ENCODE peak calls at places on chromosomes 7 and 10, in nine cellular contexts. One of them, this sample, is unnamed.

GRCh38 chr10:69097729-69098128 is 9.8 kb downstream of the SRGN start:
- DNase-seq in fibroblast of lung: no peak
- DNase-seq in ascending aorta: no peak
- DNase-seq in fibroblast of mammary gland: peak
- DNase-seq in AG09309: no peak
- DNase-seq in fibroblast of pulmonary artery: peak
- DNase-seq in OCI-LY7: no peak
- DNase-seq in nephron progenitor cell: no peak
- DNase-seq in HCT116: no peak
- DNase-seq in this sample: no peak

GRCh38 chr7:134640842-134641715 is 5.6 kb upstream of the BPGM start:
- DNase-seq in AG09309: no peak
- DNase-seq in fibroblast of lung: no peak
- DNase-seq in fibroblast of mammary gland: no peak
- DNase-seq in OCI-LY7: no peak
- DNase-seq in fibroblast of pulmonary artery: no peak
- DNase-seq in HCT116: no peak
- DNase-seq in nephron progenitor cell: no peak
- DNase-seq in ascending aorta: no peak
- DNase-seq in this sample: peak

GRCh38 chr7:51075681-51076580 is 240.7 kb downstream of the COBL start:
- DNase-seq in fibroblast of lung: no peak
- DNase-seq in AG09309: no peak
- DNase-seq in nephron progenitor cell: no peak
- DNase-seq in OCI-LY7: no peak
- DNase-seq in HCT116: no peak
- DNase-seq in fibroblast of mammary gland: no peak
- DNase-seq in ascending aorta: no peak
- DNase-seq in fibroblast of pulmonary artery: no peak
- DNase-seq in this sample: no peak

GRCh38 chr10:119115921-119116320 is 12.0 kb downstream of the DENND10 start:
- DNase-seq in ascending aorta: no peak
- DNase-seq in AG09309: no peak
- DNase-seq in fibroblast of mammary gland: peak
- DNase-seq in nephron progenitor cell: no peak
- DNase-seq in fibroblast of pulmonary artery: peak
- DNase-seq in OCI-LY7: no peak
- DNase-seq in fibroblast of lung: no peak
- DNase-seq in HCT116: no peak
- DNase-seq in this sample: no peak

GRCh38 chr7:84701524-84702306 is 485.1 kb downstream of the SEMA3D start:
- DNase-seq in ascending aorta: peak
- DNase-seq in nephron progenitor cell: peak
- DNase-seq in fibroblast of pulmonary artery: peak
- DNase-seq in AG09309: peak
- DNase-seq in fibroblast of lung: peak
- DNase-seq in HCT116: peak
- DNase-seq in fibroblast of mammary gland: peak
- DNase-seq in OCI-LY7: no peak
- DNase-seq in this sample: peak

GRCh38 chr10:1057106-1057657 is 997 bp downstream of the WDR37 start:
- DNase-seq in HCT116: no peak
- DNase-seq in fibroblast of mammary gland: no peak
- DNase-seq in OCI-LY7: peak
- DNase-seq in ascending aorta: no peak
- DNase-seq in nephron progenitor cell: peak
- DNase-seq in fibroblast of pulmonary artery: peak
- DNase-seq in fibroblast of lung: no peak
- DNase-seq in AG09309: no peak
- DNase-seq in this sample: peak

GRCh38 chr7:21579341-21580072 is 36.7 kb downstream of the DNAH11 start:
- DNase-seq in HCT116: no peak
- DNase-seq in AG09309: no peak
- DNase-seq in fibroblast of mammary gland: peak
- DNase-seq in nephron progenitor cell: no peak
- DNase-seq in fibroblast of pulmonary artery: no peak
- DNase-seq in fibroblast of lung: no peak
- DNase-seq in OCI-LY7: no peak
- DNase-seq in ascending aorta: no peak
- DNase-seq in this sample: peak

GRCh38 chr10:24821986-24822385 is 98.3 kb upstream of the ARHGAP21 start:
- DNase-seq in ascending aorta: no peak
- DNase-seq in HCT116: peak
- DNase-seq in fibroblast of pulmonary artery: peak
- DNase-seq in AG09309: no peak
- DNase-seq in nephron progenitor cell: no peak
- DNase-seq in fibroblast of lung: peak
- DNase-seq in fibroblast of mammary gland: peak
- DNase-seq in OCI-LY7: no peak
- DNase-seq in this sample: peak

GRCh38 chr7:120996333-120996982 is 7.9 kb downstream of the CPED1 start:
- DNase-seq in nephron progenitor cell: no peak
- DNase-seq in HCT116: no peak
- DNase-seq in fibroblast of mammary gland: peak
- DNase-seq in fibroblast of pulmonary artery: peak
- DNase-seq in OCI-LY7: no peak
- DNase-seq in fibroblast of lung: peak
- DNase-seq in AG09309: peak
- DNase-seq in ascending aorta: peak
- DNase-seq in this sample: peak

GRCh38 chr7:80218723-80219122 is 84.1 kb downstream of the GNAI1 start:
- DNase-seq in fibroblast of lung: peak
- DNase-seq in nephron progenitor cell: no peak
- DNase-seq in fibroblast of mammary gland: peak
- DNase-seq in AG09309: peak
- DNase-seq in HCT116: peak
- DNase-seq in OCI-LY7: no peak
- DNase-seq in ascending aorta: no peak
- DNase-seq in fibroblast of pulmonary artery: peak
- DNase-seq in this sample: peak

GRCh38 chr7:101550641-101551531 is 78.2 kb downstream of the MYL10 start:
- DNase-seq in AG09309: no peak
- DNase-seq in ascending aorta: peak
- DNase-seq in nephron progenitor cell: peak
- DNase-seq in fibroblast of lung: peak
- DNase-seq in fibroblast of mammary gland: peak
- DNase-seq in HCT116: no peak
- DNase-seq in OCI-LY7: no peak
- DNase-seq in fibroblast of pulmonary artery: no peak
- DNase-seq in this sample: no peak

GRCh38 chr7:82595176-82595575 is 151.6 kb upstream of the CACNA2D1 start:
- DNase-seq in AG09309: no peak
- DNase-seq in fibroblast of lung: peak
- DNase-seq in ascending aorta: no peak
- DNase-seq in OCI-LY7: no peak
- DNase-seq in fibroblast of pulmonary artery: no peak
- DNase-seq in nephron progenitor cell: no peak
- DNase-seq in fibroblast of mammary gland: no peak
- DNase-seq in HCT116: no peak
- DNase-seq in this sample: no peak

GRCh38 chr10:131431541-131431940 is 120.0 kb upstream of the TCERG1L start:
- DNase-seq in fibroblast of lung: no peak
- DNase-seq in fibroblast of pulmonary artery: no peak
- DNase-seq in HCT116: no peak
- DNase-seq in OCI-LY7: no peak
- DNase-seq in ascending aorta: no peak
- DNase-seq in fibroblast of mammary gland: no peak
- DNase-seq in AG09309: no peak
- DNase-seq in nephron progenitor cell: no peak
- DNase-seq in this sample: no peak

GRCh38 chr10:37488792-37489657 is 363.6 kb downstream of the ANKRD30A start:
- DNase-seq in OCI-LY7: no peak
- DNase-seq in fibroblast of mammary gland: peak
- DNase-seq in ascending aorta: no peak
- DNase-seq in nephron progenitor cell: no peak
- DNase-seq in fibroblast of lung: no peak
- DNase-seq in fibroblast of pulmonary artery: no peak
- DNase-seq in AG09309: peak
- DNase-seq in HCT116: no peak
- DNase-seq in this sample: peak

GRCh38 chr7:68313806-68314205 is 1284.5 kb upstream of the AUTS2 start:
- DNase-seq in nephron progenitor cell: no peak
- DNase-seq in ascending aorta: no peak
- DNase-seq in AG09309: no peak
- DNase-seq in fibroblast of mammary gland: no peak
- DNase-seq in fibroblast of lung: no peak
- DNase-seq in fibroblast of pulmonary artery: no peak
- DNase-seq in OCI-LY7: no peak
- DNase-seq in HCT116: no peak
- DNase-seq in this sample: peak

GRCh38 chr7:99040104-99040958 is 103.6 kb downstream of the SMURF1 start:
- DNase-seq in fibroblast of lung: peak
- DNase-seq in OCI-LY7: peak
- DNase-seq in fibroblast of pulmonary artery: peak
- DNase-seq in ascending aorta: peak
- DNase-seq in fibroblast of mammary gland: peak
- DNase-seq in HCT116: peak
- DNase-seq in AG09309: peak
- DNase-seq in nephron progenitor cell: peak
- DNase-seq in this sample: peak

GRCh38 chr7:87816389-87816788 is 59.8 kb downstream of the SLC25A40 start:
- DNase-seq in HCT116: no peak
- DNase-seq in nephron progenitor cell: no peak
- DNase-seq in fibroblast of lung: no peak
- DNase-seq in OCI-LY7: no peak
- DNase-seq in fibroblast of pulmonary artery: no peak
- DNase-seq in AG09309: no peak
- DNase-seq in ascending aorta: no peak
- DNase-seq in fibroblast of mammary gland: no peak
- DNase-seq in this sample: peak

GRCh38 chr10:11468126-11468742 is 143.2 kb downstream of the USP6NL start:
- DNase-seq in fibroblast of mammary gland: peak
- DNase-seq in HCT116: no peak
- DNase-seq in OCI-LY7: no peak
- DNase-seq in nephron progenitor cell: no peak
- DNase-seq in ascending aorta: no peak
- DNase-seq in fibroblast of lung: peak
- DNase-seq in AG09309: no peak
- DNase-seq in fibroblast of pulmonary artery: peak
- DNase-seq in this sample: peak

GRCh38 chr10:33038672-33039071 is 80.6 kb upstream of the ITGB1 start:
- DNase-seq in nephron progenitor cell: no peak
- DNase-seq in ascending aorta: no peak
- DNase-seq in OCI-LY7: no peak
- DNase-seq in fibroblast of lung: no peak
- DNase-seq in HCT116: no peak
- DNase-seq in AG09309: no peak
- DNase-seq in fibroblast of pulmonary artery: no peak
- DNase-seq in fibroblast of mammary gland: no peak
- DNase-seq in this sample: no peak

GRCh38 chr10:131845505-131846223 is 55.1 kb upstream of the PPP2R2D start:
- DNase-seq in fibroblast of mammary gland: no peak
- DNase-seq in HCT116: no peak
- DNase-seq in fibroblast of pulmonary artery: no peak
- DNase-seq in OCI-LY7: no peak
- DNase-seq in ascending aorta: peak
- DNase-seq in fibroblast of lung: no peak
- DNase-seq in AG09309: no peak
- DNase-seq in nephron progenitor cell: no peak
- DNase-seq in this sample: no peak

GRCh38 chr10:127678091-127678490 is 58.9 kb upstream of the FOXI2 start:
- DNase-seq in nephron progenitor cell: no peak
- DNase-seq in AG09309: no peak
- DNase-seq in fibroblast of mammary gland: no peak
- DNase-seq in OCI-LY7: no peak
- DNase-seq in fibroblast of pulmonary artery: no peak
- DNase-seq in fibroblast of lung: no peak
- DNase-seq in HCT116: no peak
- DNase-seq in ascending aorta: no peak
- DNase-seq in this sample: no peak

DNA sequence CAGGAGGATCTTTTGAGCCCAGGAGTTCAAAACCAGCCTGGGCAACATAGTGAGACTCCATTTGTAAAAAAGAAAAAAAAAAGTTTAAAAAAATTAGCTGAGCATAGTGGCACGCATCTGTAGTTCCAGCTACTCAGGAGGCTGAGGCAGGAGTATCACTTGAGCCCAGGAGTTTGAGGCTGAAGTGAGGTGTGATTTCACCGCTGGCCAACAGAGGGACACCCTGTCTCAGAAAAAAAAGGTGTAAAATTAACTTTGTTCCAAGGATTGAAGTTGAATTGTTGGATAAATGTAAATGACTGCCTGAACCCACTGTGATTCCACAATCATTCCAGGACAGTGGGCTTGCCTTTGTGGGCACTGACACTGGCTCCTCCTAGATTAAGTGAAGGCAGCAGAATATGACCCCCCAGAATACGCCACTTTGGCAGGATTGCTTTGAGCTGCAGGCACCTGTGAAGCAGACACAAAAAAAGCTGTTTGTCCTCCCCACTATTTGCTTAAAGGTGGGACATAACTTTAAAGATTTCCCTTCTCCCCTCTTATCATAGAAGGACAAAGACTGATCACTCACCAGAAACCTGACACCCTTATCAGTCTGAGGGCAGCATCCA is 57.2 kb upstream of the FOXI2 start:
- DNase-seq in fibroblast of pulmonary artery: no peak
- DNase-seq in HCT116: peak
- DNase-seq in nephron progenitor cell: no peak
- DNase-seq in OCI-LY7: peak
- DNase-seq in AG09309: no peak
- DNase-seq in fibroblast of lung: no peak
- DNase-seq in fibroblast of mammary gland: no peak
- DNase-seq in ascending aorta: no peak
- DNase-seq in this sample: no peak
- TF ChIP-seq CTCF in fibroblast of pulmonary artery: no peak
- TF ChIP-seq CTCF in HCT116: peak
- TF ChIP-seq CTCF in nephron progenitor cell: peak
- TF ChIP-seq CTCF in OCI-LY7: peak
- TF ChIP-seq CTCF in AG09309: no peak
- TF ChIP-seq CTCF in fibroblast of lung: no peak
- TF ChIP-seq CTCF in fibroblast of mammary gland: peak
- TF ChIP-seq CTCF in ascending aorta: no peak
- TF ChIP-seq CTCF in this sample: no peak

GRCh38 chr10:124065382-124066155 is 27.8 kb downstream of the CHST15 start:
- DNase-seq in fibroblast of pulmonary artery: no peak
- DNase-seq in AG09309: no peak
- DNase-seq in HCT116: no peak
- DNase-seq in ascending aorta: no peak
- DNase-seq in OCI-LY7: no peak
- DNase-seq in fibroblast of mammary gland: no peak
- DNase-seq in fibroblast of lung: no peak
- DNase-seq in nephron progenitor cell: peak
- DNase-seq in this sample: no peak
- TF ChIP-seq CTCF in fibroblast of pulmonary artery: no peak
- TF ChIP-seq CTCF in AG09309: no peak
- TF ChIP-seq CTCF in HCT116: no peak
- TF ChIP-seq CTCF in ascending aorta: no peak
- TF ChIP-seq CTCF in OCI-LY7: no peak
- TF ChIP-seq CTCF in fibroblast of mammary gland: no peak
- TF ChIP-seq CTCF in fibroblast of lung: no peak
- TF ChIP-seq CTCF in nephron progenitor cell: no peak
- TF ChIP-seq CTCF in this sample: no peak

GRCh38 chr10:132942101-132942739 is at the start of gene CFAP46:
- DNase-seq in HCT116: peak
- DNase-seq in ascending aorta: no peak
- DNase-seq in fibroblast of lung: peak
- DNase-seq in AG09309: no peak
- DNase-seq in nephron progenitor cell: peak
- DNase-seq in OCI-LY7: no peak
- DNase-seq in fibroblast of mammary gland: peak
- DNase-seq in fibroblast of pulmonary artery: peak
- DNase-seq in this sample: no peak
- TF ChIP-seq CTCF in HCT116: no peak
- TF ChIP-seq CTCF in ascending aorta: no peak
- TF ChIP-seq CTCF in fibroblast of lung: no peak
- TF ChIP-seq CTCF in AG09309: no peak
- TF ChIP-seq CTCF in nephron progenitor cell: no peak
- TF ChIP-seq CTCF in OCI-LY7: no peak
- TF ChIP-seq CTCF in fibroblast of mammary gland: no peak
- TF ChIP-seq CTCF in fibroblast of pulmonary artery: no peak
- TF ChIP-seq CTCF in this sample: no peak

GRCh38 chr7:22586806-22587180 is 86.8 kb upstream of the STEAP1B start:
- DNase-seq in HCT116: no peak
- DNase-seq in ascending aorta: no peak
- DNase-seq in AG09309: no peak
- DNase-seq in fibroblast of pulmonary artery: peak
- DNase-seq in fibroblast of lung: peak
- DNase-seq in OCI-LY7: no peak
- DNase-seq in fibroblast of mammary gland: peak
- DNase-seq in nephron progenitor cell: no peak
- DNase-seq in this sample: peak
- TF ChIP-seq CTCF in HCT116: peak
- TF ChIP-seq CTCF in ascending aorta: peak
- TF ChIP-seq CTCF in AG09309: peak
- TF ChIP-seq CTCF in fibroblast of pulmonary artery: peak
- TF ChIP-seq CTCF in fibroblast of lung: peak
- TF ChIP-seq CTCF in OCI-LY7: no peak
- TF ChIP-seq CTCF in fibroblast of mammary gland: peak
- TF ChIP-seq CTCF in nephron progenitor cell: no peak
- TF ChIP-seq CTCF in this sample: peak

This sample was measured in bronchial epithelial cell.